ENCODE peak calls at places on chromosomes 16 and 17, in ten cellular contexts. One of them, this sample, is unnamed.

GRCh38 chr16:57593990-57594389 is 34.4 kb upstream of the ADGRG1 start:
- DNase-seq in fibroblast of lung: no peak
- DNase-seq in upper lobe of right lung: no peak
- DNase-seq in heart left ventricle: no peak
- DNase-seq in tibial artery: no peak
- DNase-seq in AG04450: no peak
- DNase-seq in psoas muscle: no peak
- DNase-seq in esophagus squamous epithelium: no peak
- DNase-seq in OCI-LY7: no peak
- DNase-seq in PC-3: no peak
- DNase-seq in this sample: no peak

GRCh38 chr17:68794636-68795503 is 160.3 kb downstream of the ABCA8 start:
- DNase-seq in fibroblast of lung: peak
- DNase-seq in upper lobe of right lung: no peak
- DNase-seq in heart left ventricle: peak
- DNase-seq in tibial artery: no peak
- DNase-seq in AG04450: peak
- DNase-seq in psoas muscle: no peak
- DNase-seq in esophagus squamous epithelium: no peak
- DNase-seq in OCI-LY7: peak
- DNase-seq in PC-3: peak
- DNase-seq in this sample: no peak

GRCh38 chr17:16287563-16288027 is 65.7 kb downstream of the CENPV start:
- DNase-seq in fibroblast of lung: peak
- DNase-seq in upper lobe of right lung: no peak
- DNase-seq in heart left ventricle: peak
- DNase-seq in tibial artery: no peak
- DNase-seq in AG04450: peak
- DNase-seq in psoas muscle: no peak
- DNase-seq in esophagus squamous epithelium: no peak
- DNase-seq in OCI-LY7: peak
- DNase-seq in PC-3: peak
- DNase-seq in this sample: no peak

GRCh38 chr16:2188395-2188794 is 8.0 kb downstream of the CASKIN1 start:
- DNase-seq in fibroblast of lung: no peak
- DNase-seq in upper lobe of right lung: no peak
- DNase-seq in heart left ventricle: no peak
- DNase-seq in tibial artery: no peak
- DNase-seq in AG04450: no peak
- DNase-seq in psoas muscle: no peak
- DNase-seq in esophagus squamous epithelium: no peak
- DNase-seq in OCI-LY7: no peak
- DNase-seq in PC-3: no peak
- DNase-seq in this sample: no peak

GRCh38 chr16:24511801-24512200 is 27.6 kb upstream of the RBBP6 start:
- DNase-seq in fibroblast of lung: no peak
- DNase-seq in upper lobe of right lung: no peak
- DNase-seq in heart left ventricle: no peak
- DNase-seq in tibial artery: no peak
- DNase-seq in AG04450: no peak
- DNase-seq in psoas muscle: no peak
- DNase-seq in esophagus squamous epithelium: no peak
- DNase-seq in OCI-LY7: no peak
- DNase-seq in PC-3: no peak
- DNase-seq in this sample: no peak

GRCh38 chr17:75287221-75287620 is 2.0 kb downstream of the SLC25A19 start:
- DNase-seq in fibroblast of lung: no peak
- DNase-seq in upper lobe of right lung: no peak
- DNase-seq in heart left ventricle: no peak
- DNase-seq in tibial artery: no peak
- DNase-seq in AG04450: no peak
- DNase-seq in psoas muscle: no peak
- DNase-seq in esophagus squamous epithelium: no peak
- DNase-seq in OCI-LY7: no peak
- DNase-seq in PC-3: no peak
- DNase-seq in this sample: no peak

GRCh38 chr16:5321925-5322324 is 224.3 kb upstream of the EEF2KMT start:
- DNase-seq in fibroblast of lung: peak
- DNase-seq in upper lobe of right lung: no peak
- DNase-seq in heart left ventricle: no peak
- DNase-seq in tibial artery: no peak
- DNase-seq in AG04450: no peak
- DNase-seq in psoas muscle: no peak
- DNase-seq in esophagus squamous epithelium: no peak
- DNase-seq in OCI-LY7: no peak
- DNase-seq in PC-3: no peak
- DNase-seq in this sample: no peak

GRCh38 chr17:35022536-35023063 is 40.9 kb downstream of the RFFL start:
- DNase-seq in fibroblast of lung: peak
- DNase-seq in upper lobe of right lung: peak
- DNase-seq in heart left ventricle: peak
- DNase-seq in tibial artery: peak
- DNase-seq in AG04450: peak
- DNase-seq in psoas muscle: peak
- DNase-seq in esophagus squamous epithelium: peak
- DNase-seq in OCI-LY7: no peak
- DNase-seq in PC-3: peak
- DNase-seq in this sample: no peak

GRCh38 chr16:72481419-72481818 is 309.5 kb upstream of the PMFBP1 start:
- DNase-seq in fibroblast of lung: peak
- DNase-seq in upper lobe of right lung: no peak
- DNase-seq in heart left ventricle: no peak
- DNase-seq in tibial artery: no peak
- DNase-seq in AG04450: no peak
- DNase-seq in psoas muscle: no peak
- DNase-seq in esophagus squamous epithelium: no peak
- DNase-seq in OCI-LY7: no peak
- DNase-seq in PC-3: peak
- DNase-seq in this sample: no peak

GRCh38 chr17:27888945-27889344 is 4.2 kb downstream of the LYRM9 start:
- DNase-seq in fibroblast of lung: peak
- DNase-seq in upper lobe of right lung: no peak
- DNase-seq in heart left ventricle: no peak
- DNase-seq in tibial artery: no peak
- DNase-seq in AG04450: no peak
- DNase-seq in psoas muscle: no peak
- DNase-seq in esophagus squamous epithelium: no peak
- DNase-seq in OCI-LY7: no peak
- DNase-seq in PC-3: no peak
- DNase-seq in this sample: no peak

GRCh38 chr17:1714980-1715802 is 5.0 kb upstream of the TLCD2 start:
- DNase-seq in fibroblast of lung: peak
- DNase-seq in upper lobe of right lung: peak
- DNase-seq in heart left ventricle: peak
- DNase-seq in tibial artery: peak
- DNase-seq in AG04450: peak
- DNase-seq in psoas muscle: peak
- DNase-seq in esophagus squamous epithelium: no peak
- DNase-seq in OCI-LY7: no peak
- DNase-seq in PC-3: peak
- DNase-seq in this sample: peak

GRCh38 chr17:5958850-5959249 is 111.3 kb upstream of the WSCD1 start:
- DNase-seq in fibroblast of lung: no peak
- DNase-seq in upper lobe of right lung: no peak
- DNase-seq in heart left ventricle: no peak
- DNase-seq in tibial artery: no peak
- DNase-seq in AG04450: no peak
- DNase-seq in psoas muscle: no peak
- DNase-seq in esophagus squamous epithelium: no peak
- DNase-seq in OCI-LY7: no peak
- DNase-seq in PC-3: peak
- DNase-seq in this sample: no peak

GRCh38 chr16:86768231-86768791 is 190.0 kb downstream of the FOXL1 start:
- DNase-seq in fibroblast of lung: peak
- DNase-seq in upper lobe of right lung: no peak
- DNase-seq in heart left ventricle: no peak
- DNase-seq in tibial artery: peak
- DNase-seq in AG04450: no peak
- DNase-seq in psoas muscle: no peak
- DNase-seq in esophagus squamous epithelium: no peak
- DNase-seq in OCI-LY7: no peak
- DNase-seq in PC-3: no peak
- DNase-seq in this sample: no peak

DNA sequence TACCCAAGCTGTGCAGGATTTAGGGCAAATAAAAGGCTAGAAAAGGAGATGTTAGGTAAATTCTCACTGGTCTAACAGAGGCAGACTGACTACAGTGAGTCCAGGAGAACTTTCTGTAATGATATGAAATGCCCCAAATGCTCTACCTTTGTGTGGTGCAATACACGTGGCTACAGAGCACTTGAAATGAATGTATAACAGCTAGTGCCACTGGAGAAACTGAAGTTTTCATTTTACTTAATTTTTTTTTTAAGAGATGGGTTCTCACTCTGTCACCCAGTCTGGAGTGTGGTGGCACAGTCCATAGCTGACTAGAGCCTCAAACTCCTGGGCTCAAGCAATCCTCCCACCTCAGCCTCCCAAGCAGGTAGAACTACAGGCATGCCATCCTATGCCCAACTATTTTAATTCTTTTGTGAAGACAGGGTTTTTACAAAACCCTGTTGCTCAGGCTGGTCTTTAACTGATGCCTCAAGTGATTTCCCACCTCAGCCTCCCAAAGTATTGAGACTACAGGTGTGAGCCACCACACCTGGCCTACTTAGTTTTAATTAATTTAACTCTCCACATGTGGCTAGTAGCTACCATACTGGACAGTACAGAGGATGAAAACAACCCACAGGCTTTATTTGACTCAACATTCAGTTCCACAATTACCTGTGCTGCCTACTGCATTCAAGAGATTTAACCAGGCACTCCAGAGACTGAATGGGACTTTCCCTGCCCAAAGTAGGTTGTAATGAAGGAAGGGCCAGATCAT is 84.8 kb upstream of the PLEKHM1 start:
- DNase-seq in fibroblast of lung: no peak
- DNase-seq in upper lobe of right lung: no peak
- DNase-seq in heart left ventricle: no peak
- DNase-seq in tibial artery: no peak
- DNase-seq in AG04450: no peak
- DNase-seq in psoas muscle: no peak
- DNase-seq in esophagus squamous epithelium: no peak
- DNase-seq in OCI-LY7: no peak
- DNase-seq in PC-3: no peak
- DNase-seq in this sample: no peak
- H3K27ac ChIP-seq in fibroblast of lung: peak
- H3K27ac ChIP-seq in upper lobe of right lung: no peak
- H3K27ac ChIP-seq in heart left ventricle: no peak
- H3K27ac ChIP-seq in tibial artery: no peak
- H3K27ac ChIP-seq in AG04450: no peak
- H3K27ac ChIP-seq in psoas muscle: no peak
- H3K27ac ChIP-seq in esophagus squamous epithelium: no peak
- H3K27ac ChIP-seq in OCI-LY7: no peak
- H3K27ac ChIP-seq in PC-3: no peak
- H3K27ac ChIP-seq in this sample: no peak

GRCh38 chr17:45740553-45741330 is 43.4 kb upstream of the CRHR1 start:
- DNase-seq in fibroblast of lung: peak
- DNase-seq in upper lobe of right lung: no peak
- DNase-seq in heart left ventricle: peak
- DNase-seq in tibial artery: peak
- DNase-seq in AG04450: no peak
- DNase-seq in psoas muscle: peak
- DNase-seq in esophagus squamous epithelium: no peak
- DNase-seq in OCI-LY7: peak
- DNase-seq in PC-3: peak
- DNase-seq in this sample: no peak
- TF ChIP-seq CTCF in fibroblast of lung: no peak
- TF ChIP-seq CTCF in upper lobe of right lung: no peak
- TF ChIP-seq CTCF in heart left ventricle: no peak
- TF ChIP-seq CTCF in tibial artery: no peak
- TF ChIP-seq CTCF in AG04450: no peak
- TF ChIP-seq CTCF in psoas muscle: no peak
- TF ChIP-seq CTCF in esophagus squamous epithelium: no peak
- TF ChIP-seq CTCF in OCI-LY7: peak
- TF ChIP-seq CTCF in PC-3: no peak
- TF ChIP-seq CTCF in this sample: no peak

GRCh38 chr16:6753553-6753952 is 579.1 kb upstream of the RBFOX1 start:
- DNase-seq in fibroblast of lung: no peak
- DNase-seq in upper lobe of right lung: no peak
- DNase-seq in heart left ventricle: no peak
- DNase-seq in tibial artery: no peak
- DNase-seq in AG04450: no peak
- DNase-seq in psoas muscle: no peak
- DNase-seq in esophagus squamous epithelium: no peak
- DNase-seq in OCI-LY7: no peak
- DNase-seq in PC-3: no peak
- DNase-seq in this sample: no peak

GRCh38 chr16:6749714-6750113 is 582.9 kb upstream of the RBFOX1 start:
- DNase-seq in fibroblast of lung: no peak
- DNase-seq in upper lobe of right lung: no peak
- DNase-seq in heart left ventricle: no peak
- DNase-seq in tibial artery: no peak
- DNase-seq in AG04450: no peak
- DNase-seq in psoas muscle: no peak
- DNase-seq in esophagus squamous epithelium: no peak
- DNase-seq in OCI-LY7: no peak
- DNase-seq in PC-3: no peak
- DNase-seq in this sample: no peak
- H3K4me3 ChIP-seq in fibroblast of lung: no peak
- H3K4me3 ChIP-seq in upper lobe of right lung: no peak
- H3K4me3 ChIP-seq in heart left ventricle: no peak
- H3K4me3 ChIP-seq in tibial artery: no peak
- H3K4me3 ChIP-seq in AG04450: no peak
- H3K4me3 ChIP-seq in psoas muscle: no peak
- H3K4me3 ChIP-seq in esophagus squamous epithelium: no peak
- H3K4me3 ChIP-seq in OCI-LY7: no peak
- H3K4me3 ChIP-seq in PC-3: no peak
- H3K4me3 ChIP-seq in this sample: no peak

GRCh38 chr17:72380737-72381136 is 259.9 kb downstream of the SOX9 start:
- DNase-seq in fibroblast of lung: no peak
- DNase-seq in upper lobe of right lung: no peak
- DNase-seq in heart left ventricle: no peak
- DNase-seq in tibial artery: no peak
- DNase-seq in AG04450: no peak
- DNase-seq in psoas muscle: no peak
- DNase-seq in esophagus squamous epithelium: no peak
- DNase-seq in OCI-LY7: no peak
- DNase-seq in PC-3: no peak
- DNase-seq in this sample: no peak

GRCh38 chr17:72381597-72382397 is 261.0 kb downstream of the SOX9 start:
- DNase-seq in fibroblast of lung: no peak
- DNase-seq in upper lobe of right lung: no peak
- DNase-seq in heart left ventricle: no peak
- DNase-seq in tibial artery: no peak
- DNase-seq in AG04450: no peak
- DNase-seq in psoas muscle: no peak
- DNase-seq in esophagus squamous epithelium: no peak
- DNase-seq in OCI-LY7: no peak
- DNase-seq in PC-3: peak
- DNase-seq in this sample: no peak

GRCh38 chr17:72385482-72385881 is 264.7 kb downstream of the SOX9 start:
- DNase-seq in fibroblast of lung: no peak
- DNase-seq in upper lobe of right lung: no peak
- DNase-seq in heart left ventricle: no peak
- DNase-seq in tibial artery: no peak
- DNase-seq in AG04450: no peak
- DNase-seq in psoas muscle: no peak
- DNase-seq in esophagus squamous epithelium: no peak
- DNase-seq in OCI-LY7: no peak
- DNase-seq in PC-3: no peak
- DNase-seq in this sample: no peak

GRCh38 chr17:72380120-72380519 is 259.3 kb downstream of the SOX9 start:
- DNase-seq in fibroblast of lung: no peak
- DNase-seq in upper lobe of right lung: no peak
- DNase-seq in heart left ventricle: no peak
- DNase-seq in tibial artery: no peak
- DNase-seq in AG04450: no peak
- DNase-seq in psoas muscle: no peak
- DNase-seq in esophagus squamous epithelium: no peak
- DNase-seq in OCI-LY7: no peak
- DNase-seq in PC-3: no peak
- DNase-seq in this sample: no peak

GRCh38 chr17:72383053-72383847 is 262.4 kb downstream of the SOX9 start:
- DNase-seq in fibroblast of lung: no peak
- DNase-seq in upper lobe of right lung: no peak
- DNase-seq in heart left ventricle: peak
- DNase-seq in tibial artery: no peak
- DNase-seq in AG04450: no peak
- DNase-seq in psoas muscle: no peak
- DNase-seq in esophagus squamous epithelium: no peak
- DNase-seq in OCI-LY7: no peak
- DNase-seq in PC-3: no peak
- DNase-seq in this sample: no peak
- H3K27ac ChIP-seq in fibroblast of lung: no peak
- H3K27ac ChIP-seq in upper lobe of right lung: no peak
- H3K27ac ChIP-seq in heart left ventricle: no peak
- H3K27ac ChIP-seq in tibial artery: no peak
- H3K27ac ChIP-seq in AG04450: no peak
- H3K27ac ChIP-seq in psoas muscle: no peak
- H3K27ac ChIP-seq in esophagus squamous epithelium: no peak
- H3K27ac ChIP-seq in OCI-LY7: no peak
- H3K27ac ChIP-seq in PC-3: no peak
- H3K27ac ChIP-seq in this sample: no peak

This sample was measured in vagina.